ENCODE peak calls at places on chromosomes 3 and 15, in five cellular contexts. O is NCI-H460, X is HEK293T, L is ELF-1, M is NCI-H2081. K is an unnamed sample.

GRCh38 chr3:63067999-63068645 is 192.9 kb upstream of the CADPS start:
- DNase-seq in X (peak; percentile 27), O (peak; percentile 19), M (no peak), L (no peak), K (peak; percentile 61)

GRCh38 chr3:171700157-171700556 is 110.1 kb downstream of the PLD1 start:
- DNase-seq in L (no peak), O (no peak), M (no peak), X (no peak), K (no peak)

GRCh38 chr15:77013786-77014136 is 18.8 kb downstream of the PSTPIP1 start:
- DNase-seq in M (no peak), L (no peak), X (no peak), O (no peak), K (no peak)

GRCh38 chr15:47182818-47183217 is 534.5 kb upstream of the SEMA6D start:
- DNase-seq in O (no peak), L (no peak), X (no peak), M (no peak), K (no peak)

GRCh38 chr3:143266936-143267335 is 147.4 kb downstream of the CHST2 start:
- DNase-seq in L (no peak), O (no peak), M (no peak), X (no peak), K (peak; percentile 16)

GRCh38 chr15:67127334-67127664 is 61.9 kb downstream of the SMAD3 start:
- DNase-seq in L (no peak), O (no peak), M (no peak), X (no peak), K (peak; percentile 60)

GRCh38 chr15:79370716-79371115 is 59.8 kb downstream of the TMED3 start:
- DNase-seq in X (no peak), L (no peak), O (no peak), M (no peak), K (no peak)

GRCh38 chr15:57740048-57740447 is 33.5 kb downstream of the POLR2M start:
- DNase-seq in L (no peak), O (no peak), M (no peak), X (no peak), K (no peak)

GRCh38 chr15:91186892-91187644 is 87.0 kb downstream of the SV2B start:
- DNase-seq in O (peak; percentile 15), M (no peak), X (no peak), L (peak; percentile 2), K (no peak)

GRCh38 chr3:143443851-143444331 is 324.3 kb downstream of the CHST2 start:
- DNase-seq in M (no peak), O (peak; percentile 76), L (no peak), X (no peak), K (peak; percentile 70)

GRCh38 chr3:70972855-70973254 is 610.7 kb downstream of the FOXP1 start:
- DNase-seq in L (no peak), O (no peak), M (no peak), X (no peak), K (no peak)

GRCh38 chr3:72448858-72449257 is 399.4 kb downstream of the SHQ1 start:
- DNase-seq in X (no peak), M (no peak), L (no peak), O (no peak), K (no peak)

GRCh38 chr3:195003006-195003892 is 267.7 kb downstream of the XXYLT1 start:
- DNase-seq in L (no peak), M (no peak), X (no peak), O (no peak), K (peak; percentile 46)

GRCh38 chr3:155370198-155370597 is 76.7 kb upstream of the STRIT1 start:
- DNase-seq in L (no peak), X (no peak), M (no peak), O (no peak), K (no peak)

GRCh38 chr3:193789455-193789854 is 196.4 kb downstream of the OPA1 start:
- DNase-seq in L (peak; percentile 71), O (no peak), X (no peak), M (no peak), K (peak; percentile 81)

GRCh38 chr3:171458056-171458856 is 1.9 kb downstream of the TNIK start:
- DNase-seq in M (no peak), X (no peak), L (peak; percentile 18), O (no peak), K (no peak)

GRCh38 chr15:74188216-74188615 is 14.4 kb downstream of the STRA6 start:
- DNase-seq in X (no peak), O (no peak), M (no peak), L (no peak), K (no peak)

GRCh38 chr15:32867313-32867626 is 149.5 kb downstream of the GREM1 start:
- DNase-seq in M (no peak), L (peak; percentile 33), O (peak; percentile 42), X (no peak), K (peak; percentile 71)

GRCh38 chr3:196998966-196999760 is 30.5 kb downstream of the MELTF start:
- DNase-seq in O (no peak), L (no peak), X (no peak), M (no peak), K (no peak)

GRCh38 chr3:135987647-135988046 is 22.1 kb downstream of the PPP2R3A start:
- DNase-seq in O (no peak), M (no peak), X (no peak), L (no peak), K (no peak)

GRCh38 chr15:96330450-96331140 is at the start of gene NR2F2:
- DNase-seq in X (peak; percentile 94), O (peak; percentile 95), L (peak; percentile 92), M (peak; percentile 98), K (peak; percentile 94)

GRCh38 chr15:66696770-66697169 is 5.3 kb upstream of the SMAD6 start:
- DNase-seq in M (no peak), O (no peak), L (no peak), X (no peak), K (no peak)

GRCh38 chr3:61924065-61924740 is 362.8 kb downstream of the PTPRG start:
- DNase-seq in L (no peak), M (no peak), X (no peak), O (no peak), K (no peak)

GRCh38 chr15:73268457-73268856 is 100.3 kb downstream of the HCN4 start:
- DNase-seq in L (no peak), X (no peak), O (no peak), M (no peak), K (no peak)

GRCh38 chr3:10309736-10310135 is 11.2 kb downstream of the SEC13 start:
- DNase-seq in L (no peak), X (no peak), O (no peak), M (no peak), K (no peak)

GRCh38 chr3:45673273-45673672 is 15.9 kb upstream of the SACM1L start:
- DNase-seq in O (no peak), M (no peak), X (no peak), L (peak; percentile 76), K (no peak)

GRCh38 chr15:69392352-69392751 is 21.8 kb upstream of the KIF23 start:
- DNase-seq in M (no peak), L (no peak), O (no peak), X (no peak), K (no peak)

GRCh38 chr3:128168830-128169229 is 15.5 kb downstream of the EEFSEC start:
- DNase-seq in M (no peak), O (no peak), X (no peak), L (no peak), K (no peak)

GRCh38 chr3:48400824-48401433 is 28.9 kb downstream of the FBXW12 start:
- DNase-seq in O (peak; percentile 58), X (peak; percentile 80), M (peak; percentile 45), L (peak; percentile 76), K (peak; percentile 69)

GRCh38 chr15:25846377-25846776 is 16.8 kb downstream of the ATP10A start:
- DNase-seq in O (no peak), X (no peak), M (no peak), L (no peak), K (no peak)

GRCh38 chr15:67922971-67923646 is 83.3 kb upstream of the RNU6-1 start:
- DNase-seq in X (no peak), O (no peak), L (no peak), M (peak; percentile 99), K (no peak)